ENCODE peak calls at places on chromosomes 2 and 18, in six cellular contexts. One of them, this sample, is unnamed.

GRCh38 chr2:160561551-160562280 is 68.1 kb upstream of the RBMS1 start:
- DNase-seq in thoracic aorta: no peak
- DNase-seq in foreskin keratinocyte: peak; percentile 92
- DNase-seq in AG09319: peak; percentile 32
- DNase-seq in breast epithelium: no peak
- DNase-seq in type B pancreatic cell: no peak
- DNase-seq in this sample: no peak

GRCh38 chr2:20365249-20365817 is 14.7 kb upstream of the PUM2 start:
- DNase-seq in thoracic aorta: no peak
- DNase-seq in foreskin keratinocyte: peak; percentile 92
- DNase-seq in AG09319: no peak
- DNase-seq in breast epithelium: no peak
- DNase-seq in type B pancreatic cell: no peak
- DNase-seq in this sample: peak; percentile 72

GRCh38 chr18:8705280-8705940 is at the start of gene MTCL1:
- DNase-seq in thoracic aorta: no peak
- DNase-seq in foreskin keratinocyte: peak; percentile 20
- DNase-seq in AG09319: no peak
- DNase-seq in breast epithelium: no peak
- DNase-seq in type B pancreatic cell: no peak
- DNase-seq in this sample: peak; percentile 65

GRCh38 chr2:215355801-215356200 is 43.9 kb downstream of the ATIC start:
- DNase-seq in thoracic aorta: no peak
- DNase-seq in foreskin keratinocyte: peak; percentile 18
- DNase-seq in AG09319: no peak
- DNase-seq in breast epithelium: no peak
- DNase-seq in type B pancreatic cell: no peak
- DNase-seq in this sample: no peak

GRCh38 chr18:22467760-22468553 is 50.2 kb upstream of the CTAGE1 start:
- DNase-seq in thoracic aorta: peak; percentile 74
- DNase-seq in foreskin keratinocyte: peak; percentile 99
- DNase-seq in AG09319: peak; percentile 91
- DNase-seq in breast epithelium: no peak
- DNase-seq in type B pancreatic cell: no peak
- DNase-seq in this sample: no peak

GRCh38 chr2:8138525-8138922 is 543.3 kb upstream of the ID2 start:
- DNase-seq in thoracic aorta: no peak
- DNase-seq in foreskin keratinocyte: no peak
- DNase-seq in AG09319: no peak
- DNase-seq in breast epithelium: no peak
- DNase-seq in type B pancreatic cell: no peak
- DNase-seq in this sample: no peak

GRCh38 chr2:227853765-227854271 is 17.6 kb upstream of the DAW1 start:
- DNase-seq in thoracic aorta: no peak
- DNase-seq in foreskin keratinocyte: no peak
- DNase-seq in AG09319: no peak
- DNase-seq in breast epithelium: no peak
- DNase-seq in type B pancreatic cell: no peak
- DNase-seq in this sample: no peak

GRCh38 chr2:15218423-15219086 is 342.6 kb downstream of the NBAS start:
- DNase-seq in thoracic aorta: no peak
- DNase-seq in foreskin keratinocyte: no peak
- DNase-seq in AG09319: no peak
- DNase-seq in breast epithelium: no peak
- DNase-seq in type B pancreatic cell: no peak
- DNase-seq in this sample: no peak

GRCh38 chr2:171811229-171811628 is 82.8 kb downstream of the SLC25A12 start:
- DNase-seq in thoracic aorta: no peak
- DNase-seq in foreskin keratinocyte: peak; percentile 27
- DNase-seq in AG09319: peak; percentile 16
- DNase-seq in breast epithelium: no peak
- DNase-seq in type B pancreatic cell: no peak
- DNase-seq in this sample: no peak

GRCh38 chr2:163469561-163469962 is 266.2 kb downstream of the FIGN start:
- DNase-seq in thoracic aorta: no peak
- DNase-seq in foreskin keratinocyte: no peak
- DNase-seq in AG09319: no peak
- DNase-seq in breast epithelium: no peak
- DNase-seq in type B pancreatic cell: no peak
- DNase-seq in this sample: no peak

GRCh38 chr2:47422016-47422415 is 19.1 kb downstream of the MSH2 start:
- DNase-seq in thoracic aorta: no peak
- DNase-seq in foreskin keratinocyte: peak; percentile 15
- DNase-seq in AG09319: no peak
- DNase-seq in breast epithelium: no peak
- DNase-seq in type B pancreatic cell: no peak
- DNase-seq in this sample: no peak

GRCh38 chr2:139031722-139032121 is 251.5 kb upstream of the NXPH2 start:
- DNase-seq in thoracic aorta: no peak
- DNase-seq in foreskin keratinocyte: peak; percentile 84
- DNase-seq in AG09319: no peak
- DNase-seq in breast epithelium: no peak
- DNase-seq in type B pancreatic cell: no peak
- DNase-seq in this sample: peak; percentile 8

GRCh38 chr2:86570069-86570468 is 6.8 kb upstream of the CHMP3 start:
- DNase-seq in thoracic aorta: no peak
- DNase-seq in foreskin keratinocyte: no peak
- DNase-seq in AG09319: no peak
- DNase-seq in breast epithelium: no peak
- DNase-seq in type B pancreatic cell: no peak
- DNase-seq in this sample: no peak

GRCh38 chr2:10550206-10551001 is 102.3 kb upstream of the ODC1 start:
- DNase-seq in thoracic aorta: no peak
- DNase-seq in foreskin keratinocyte: no peak
- DNase-seq in AG09319: no peak
- DNase-seq in breast epithelium: no peak
- DNase-seq in type B pancreatic cell: no peak
- DNase-seq in this sample: no peak

GRCh38 chr2:38021589-38021988 is 54.4 kb downstream of the CYP1B1 start:
- DNase-seq in thoracic aorta: no peak
- DNase-seq in foreskin keratinocyte: no peak
- DNase-seq in AG09319: no peak
- DNase-seq in breast epithelium: no peak
- DNase-seq in type B pancreatic cell: no peak
- DNase-seq in this sample: no peak

GRCh38 chr18:63562284-63562683 is 20.1 kb downstream of the SERPINB12 start:
- DNase-seq in thoracic aorta: no peak
- DNase-seq in foreskin keratinocyte: no peak
- DNase-seq in AG09319: no peak
- DNase-seq in breast epithelium: no peak
- DNase-seq in type B pancreatic cell: no peak
- DNase-seq in this sample: no peak

DNA sequence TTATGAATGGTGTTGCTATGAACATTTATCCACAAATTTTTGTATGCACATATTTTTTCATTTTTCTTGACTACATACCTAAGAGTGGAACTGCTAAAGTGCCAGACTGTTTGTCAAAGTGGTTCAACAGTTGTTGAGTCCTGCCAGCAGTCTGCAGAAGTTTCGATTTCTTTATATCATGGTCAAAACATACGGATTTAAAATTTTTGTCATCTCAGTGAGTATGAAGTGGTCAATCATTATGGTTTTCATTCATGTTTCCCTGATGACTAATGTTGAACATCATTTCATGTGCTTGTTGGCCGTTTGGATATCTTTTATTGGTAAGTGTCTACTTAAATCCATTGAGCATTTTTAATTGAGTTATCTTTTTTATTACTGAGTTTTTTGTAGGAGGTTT is 39.2 kb downstream of the CCDC138 start:
- DNase-seq in thoracic aorta: no peak
- DNase-seq in foreskin keratinocyte: no peak
- DNase-seq in AG09319: no peak
- DNase-seq in breast epithelium: no peak
- DNase-seq in type B pancreatic cell: no peak
- DNase-seq in this sample: no peak
- TF ChIP-seq CTCF in thoracic aorta: no peak
- TF ChIP-seq CTCF in foreskin keratinocyte: no peak
- TF ChIP-seq CTCF in AG09319: no peak
- TF ChIP-seq CTCF in breast epithelium: no peak
- TF ChIP-seq CTCF in type B pancreatic cell: no peak
- TF ChIP-seq CTCF in this sample: no peak

GRCh38 chr2:1676091-1676912 is 68.0 kb downstream of the PXDN start:
- DNase-seq in thoracic aorta: no peak
- DNase-seq in foreskin keratinocyte: no peak
- DNase-seq in AG09319: no peak
- DNase-seq in breast epithelium: no peak
- DNase-seq in type B pancreatic cell: no peak
- DNase-seq in this sample: no peak

GRCh38 chr2:1674276-1674675 is 70.0 kb downstream of the PXDN start:
- DNase-seq in thoracic aorta: no peak
- DNase-seq in foreskin keratinocyte: no peak
- DNase-seq in AG09319: no peak
- DNase-seq in breast epithelium: no peak
- DNase-seq in type B pancreatic cell: no peak
- DNase-seq in this sample: no peak

GRCh38 chr2:1676913-1677832 is 67.1 kb downstream of the PXDN start:
- DNase-seq in thoracic aorta: no peak
- DNase-seq in foreskin keratinocyte: no peak
- DNase-seq in AG09319: no peak
- DNase-seq in breast epithelium: no peak
- DNase-seq in type B pancreatic cell: no peak
- DNase-seq in this sample: no peak

GRCh38 chr2:1674766-1675397 is 69.4 kb downstream of the PXDN start:
- DNase-seq in thoracic aorta: no peak
- DNase-seq in foreskin keratinocyte: no peak
- DNase-seq in AG09319: no peak
- DNase-seq in breast epithelium: no peak
- DNase-seq in type B pancreatic cell: no peak
- DNase-seq in this sample: no peak

GRCh38 chr2:1675633-1676032 is 68.7 kb downstream of the PXDN start:
- DNase-seq in thoracic aorta: peak; percentile 47
- DNase-seq in foreskin keratinocyte: peak; percentile 97
- DNase-seq in AG09319: peak; percentile 44
- DNase-seq in breast epithelium: no peak
- DNase-seq in type B pancreatic cell: no peak
- DNase-seq in this sample: no peak
- TF ChIP-seq CTCF in thoracic aorta: peak; percentile 34
- TF ChIP-seq CTCF in foreskin keratinocyte: no peak
- TF ChIP-seq CTCF in AG09319: peak; percentile 55
- TF ChIP-seq CTCF in breast epithelium: no peak
- TF ChIP-seq CTCF in type B pancreatic cell: no peak
- TF ChIP-seq CTCF in this sample: no peak

DNA sequence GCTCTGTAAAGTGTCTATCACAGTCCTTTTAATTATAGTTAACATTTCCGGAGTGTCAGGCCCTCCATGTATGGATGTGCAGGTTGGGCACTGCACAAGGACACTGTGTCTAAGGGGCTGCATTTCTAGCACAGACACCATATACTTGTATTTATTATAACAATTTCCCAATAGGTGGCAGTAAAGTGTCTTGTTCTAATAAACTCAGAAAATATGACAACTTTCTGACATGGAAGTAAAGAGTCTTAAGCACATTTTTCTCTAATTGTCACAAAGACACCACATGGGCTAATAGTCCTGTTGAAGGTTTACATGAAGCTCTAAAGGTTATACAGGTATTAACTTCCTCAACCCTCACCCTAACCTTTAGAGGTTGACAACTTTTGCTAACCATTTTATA is 156.6 kb downstream of the DYSF start:
- DNase-seq in thoracic aorta: no peak
- DNase-seq in foreskin keratinocyte: peak; percentile 1
- DNase-seq in AG09319: peak; percentile 10
- DNase-seq in breast epithelium: no peak
- DNase-seq in type B pancreatic cell: no peak
- DNase-seq in this sample: no peak
- TF ChIP-seq CTCF in thoracic aorta: peak; percentile 36
- TF ChIP-seq CTCF in foreskin keratinocyte: peak; percentile 58
- TF ChIP-seq CTCF in AG09319: peak; percentile 29
- TF ChIP-seq CTCF in breast epithelium: no peak
- TF ChIP-seq CTCF in type B pancreatic cell: peak; percentile 47
- TF ChIP-seq CTCF in this sample: peak; percentile 9

GRCh38 chr18:13141209-13141608 is 77.4 kb upstream of the LDLRAD4 start:
- DNase-seq in thoracic aorta: no peak
- DNase-seq in foreskin keratinocyte: no peak
- DNase-seq in AG09319: no peak
- DNase-seq in breast epithelium: no peak
- DNase-seq in type B pancreatic cell: no peak
- DNase-seq in this sample: no peak

GRCh38 chr18:13137939-13138821 is 80.4 kb upstream of the LDLRAD4 start:
- DNase-seq in thoracic aorta: no peak
- DNase-seq in foreskin keratinocyte: no peak
- DNase-seq in AG09319: no peak
- DNase-seq in breast epithelium: peak; percentile 44
- DNase-seq in type B pancreatic cell: no peak
- DNase-seq in this sample: peak; percentile 85

GRCh38 chr18:13138822-13139139 is 79.8 kb upstream of the LDLRAD4 start:
- DNase-seq in thoracic aorta: no peak
- DNase-seq in foreskin keratinocyte: no peak
- DNase-seq in AG09319: no peak
- DNase-seq in breast epithelium: no peak
- DNase-seq in type B pancreatic cell: no peak
- DNase-seq in this sample: no peak

GRCh38 chr18:13137041-13137938 is 81.3 kb upstream of the LDLRAD4 start:
- DNase-seq in thoracic aorta: no peak
- DNase-seq in foreskin keratinocyte: no peak
- DNase-seq in AG09319: no peak
- DNase-seq in breast epithelium: no peak
- DNase-seq in type B pancreatic cell: no peak
- DNase-seq in this sample: peak; percentile 63

DNA sequence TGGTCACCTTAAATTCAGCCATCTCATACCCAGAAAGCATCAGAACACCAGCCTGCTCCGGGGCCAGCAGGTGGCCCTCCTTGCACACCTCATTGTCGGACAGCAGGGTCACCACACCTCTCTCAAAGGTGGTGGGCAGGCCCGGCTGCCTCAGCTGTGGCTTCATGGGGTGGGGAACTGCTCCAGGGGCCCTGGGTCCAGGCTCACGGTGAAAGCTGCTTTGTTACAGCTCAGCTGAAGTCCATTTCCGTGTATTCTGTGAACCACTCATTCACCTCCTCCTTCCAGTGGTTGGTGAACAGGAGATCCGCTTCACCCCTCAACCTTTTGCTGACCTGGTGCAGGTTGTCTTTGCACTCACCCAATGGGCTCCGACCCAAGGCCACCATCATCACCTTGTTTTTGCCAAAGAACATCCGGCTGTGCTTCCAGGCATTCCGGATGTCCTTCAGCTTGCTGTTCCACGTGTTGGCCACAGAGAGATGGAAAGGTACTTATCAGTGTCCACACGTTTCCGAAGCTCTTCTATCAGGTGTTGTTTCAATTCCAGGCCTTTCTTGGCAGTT is 78.6 kb upstream of the LDLRAD4 start:
- DNase-seq in thoracic aorta: no peak
- DNase-seq in foreskin keratinocyte: no peak
- DNase-seq in AG09319: no peak
- DNase-seq in breast epithelium: no peak
- DNase-seq in type B pancreatic cell: no peak
- DNase-seq in this sample: no peak
- TF ChIP-seq CTCF in thoracic aorta: no peak
- TF ChIP-seq CTCF in foreskin keratinocyte: no peak
- TF ChIP-seq CTCF in AG09319: no peak
- TF ChIP-seq CTCF in breast epithelium: no peak
- TF ChIP-seq CTCF in type B pancreatic cell: no peak
- TF ChIP-seq CTCF in this sample: peak; percentile 21

GRCh38 chr18:49464718-49465598 is 4.5 kb upstream of the DYM start:
- DNase-seq in thoracic aorta: no peak
- DNase-seq in foreskin keratinocyte: no peak
- DNase-seq in AG09319: no peak
- DNase-seq in breast epithelium: no peak
- DNase-seq in type B pancreatic cell: no peak
- DNase-seq in this sample: no peak
- TF ChIP-seq CTCF in thoracic aorta: no peak
- TF ChIP-seq CTCF in foreskin keratinocyte: peak; percentile 38
- TF ChIP-seq CTCF in AG09319: no peak
- TF ChIP-seq CTCF in breast epithelium: no peak
- TF ChIP-seq CTCF in type B pancreatic cell: no peak
- TF ChIP-seq CTCF in this sample: no peak